ENCODE peak calls at places on chromosomes 12 and 14, in ten cellular contexts. R is stimulated activated CD4-positive, alpha-beta T cell treated with anti-CD3 and anti-CD28 coated beads, Interleukin-1b, Interleukin-23, amount 100 ng/mL, for 1 hour; K is HEK293T; Y is Panc1; H is lower leg skin; B is activated naive CD4-positive, alpha-beta T cell treated with Interleukin-2 at 50 U/mL for 16 hours; P is stimulated activated CD8-positive, alpha-beta memory T cell treated with anti-CD3 and anti-CD28 coated beads, Interleukin-15, amount 100 ng/mL, for 24 hours; F is amniotic stem cell; V is T follicular helper cell; I is H4. D is an unnamed sample.

GRCh38 chr14:98855926-98856325 is 416.1 kb downstream of the BCL11B start:
- DNase-seq in R (no peak), H (peak), F (no peak), B (no peak), K (no peak), I (no peak), V (no peak), Y (no peak), P (no peak), D (no peak)

GRCh38 chr12:94012508-94013044 is 135.8 kb upstream of the PLXNC1 start:
- DNase-seq in K (no peak), H (no peak), P (no peak), R (no peak), F (no peak), V (no peak), B (no peak), Y (no peak), I (no peak), D (no peak)

GRCh38 chr14:51846631-51847488 is 13.6 kb upstream of the GNG2 start:
- DNase-seq in Y (no peak), P (peak), H (peak), I (no peak), V (peak), K (no peak), B (peak), R (peak), F (no peak), D (peak)

GRCh38 chr12:11508699-11509098 is 113.3 kb upstream of the PRB2 start:
- DNase-seq in Y (no peak), P (no peak), F (peak), H (no peak), B (no peak), V (no peak), R (no peak), I (no peak), K (no peak), D (no peak)

GRCh38 chr14:104093366-104094055 is 8.0 kb downstream of the ASPG start:
- DNase-seq in R (no peak), B (no peak), P (no peak), Y (no peak), V (no peak), H (no peak), F (no peak), K (peak), I (no peak), D (no peak)

GRCh38 chr14:103703433-103704385 is 11.5 kb downstream of the XRCC3 start:
- DNase-seq in V (no peak), Y (no peak), P (no peak), H (no peak), F (no peak), R (no peak), B (no peak), K (no peak), I (no peak), D (no peak)

GRCh38 chr12:48925218-48925871 is at the start of gene FKBP11:
- DNase-seq in H (peak), B (peak), K (no peak), V (peak), Y (no peak), F (no peak), R (peak), P (peak), I (no peak), D (peak)

GRCh38 chr12:122021193-122021821 is 377 bp upstream of the BCL7A start:
- DNase-seq in Y (no peak), V (no peak), P (no peak), H (no peak), B (no peak), R (no peak), F (no peak), I (no peak), K (peak), D (no peak)

GRCh38 chr14:34356267-34356660 is 105.8 kb downstream of the SPTSSA start:
- DNase-seq in F (no peak), R (no peak), Y (no peak), H (no peak), I (peak), K (no peak), B (no peak), P (no peak), V (no peak), D (no peak)

GRCh38 chr14:54317396-54317795 is 79.4 kb upstream of the CDKN3 start:
- DNase-seq in H (no peak), P (no peak), Y (no peak), V (no peak), F (no peak), K (no peak), B (no peak), I (no peak), R (no peak), D (no peak)

GRCh38 chr14:54398028-54398368 is 1.2 kb downstream of the CDKN3 start:
- DNase-seq in H (no peak), Y (no peak), P (no peak), F (no peak), B (no peak), V (no peak), K (no peak), I (no peak), R (no peak), D (no peak)

GRCh38 chr12:78120866-78121590 is 290.3 kb downstream of the NAV3 start:
- DNase-seq in I (no peak), F (no peak), K (no peak), P (no peak), R (no peak), V (no peak), H (no peak), B (no peak), Y (no peak), D (no peak)

GRCh38 chr14:64293976-64294671 is at the start of gene ESR2:
- DNase-seq in V (no peak), I (no peak), Y (no peak), B (peak), F (peak), P (no peak), R (no peak), K (peak), H (no peak), D (no peak)

GRCh38 chr12:52044284-52044983 is 6.8 kb upstream of the NR4A1 start:
- DNase-seq in H (peak), I (no peak), R (no peak), V (no peak), B (no peak), F (no peak), P (no peak), K (no peak), Y (no peak), D (no peak)

GRCh38 chr12:66290716-66291200 is 11.5 kb upstream of the HELB start:
- DNase-seq in H (no peak), Y (no peak), V (no peak), K (no peak), P (no peak), R (no peak), F (no peak), I (no peak), B (no peak), D (no peak)

GRCh38 chr12:31106101-31106803 is 32.6 kb downstream of the DDX11 start:
- DNase-seq in K (no peak), P (no peak), I (no peak), B (no peak), Y (no peak), F (no peak), V (no peak), R (no peak), H (no peak), D (no peak)

GRCh38 chr12:108817909-108818308 is 39.5 kb downstream of the SSH1 start:
- DNase-seq in K (no peak), P (no peak), V (no peak), I (no peak), Y (no peak), R (no peak), F (no peak), H (no peak), B (no peak), D (no peak)

GRCh38 chr14:23123419-23123818 is 4.4 kb upstream of the CEBPE start:
- DNase-seq in B (no peak), I (peak), R (no peak), Y (no peak), P (no peak), H (peak), V (no peak), K (no peak), F (no peak), D (no peak)

GRCh38 chr12:57261385-57261784 is 10.4 kb upstream of the STAC3 start:
- DNase-seq in K (no peak), H (no peak), Y (no peak), V (no peak), F (no peak), P (no peak), R (no peak), I (no peak), B (no peak), D (no peak)

GRCh38 chr14:23055147-23055550 is 2.2 kb downstream of the CDH24 start:
- DNase-seq in R (no peak), V (no peak), F (no peak), I (no peak), B (no peak), Y (no peak), P (no peak), H (peak), K (no peak), D (no peak)

GRCh38 chr12:7645395-7646177 is 20.1 kb downstream of the APOBEC1 start:
- DNase-seq in F (no peak), I (peak), H (no peak), P (no peak), Y (no peak), B (peak), R (no peak), K (peak), V (no peak), D (no peak)

GRCh38 chr12:49549735-49550710 is 11.2 kb downstream of the KCNH3 start:
- DNase-seq in F (no peak), V (no peak), H (no peak), B (no peak), P (no peak), R (no peak), Y (no peak), I (no peak), K (no peak), D (no peak)

GRCh38 chr12:111409403-111410228 is 3.9 kb downstream of the SH2B3 start:
- DNase-seq in I (peak), Y (no peak), K (no peak), F (no peak), B (peak), V (no peak), H (peak), R (no peak), P (no peak), D (peak)

GRCh38 chr12:66048843-66049537 is 81.6 kb downstream of the LLPH start:
- DNase-seq in I (peak), R (no peak), F (no peak), K (no peak), Y (no peak), H (no peak), P (no peak), B (no peak), V (no peak), D (no peak)

GRCh38 chr12:48995061-48995879 is 3.9 kb downstream of the DDN start:
- DNase-seq in K (peak), F (peak), Y (peak), R (no peak), B (peak), P (no peak), V (no peak), H (peak), I (peak), D (no peak)

D was measured in activated gamma-delta T cell.